ENCODE peak calls at places on chromosomes 5 and 9, in five cellular contexts. P is astrocyte of the spinal cord, U is OCI-LY7, S is mucosa of descending colon, Z is lower leg skin. T is an unnamed sample.

GRCh38 chr5:132987531-132988408 is 24.3 kb upstream of the AFF4 start:
- DNase-seq in Z (no peak), S (no peak), U (no peak), P (no peak), T (no peak)

GRCh38 chr5:167050568-167051214 is 1240.8 kb upstream of the WWC1 start:
- DNase-seq in Z (no peak), U (no peak), S (no peak), P (no peak), T (no peak)

GRCh38 chr9:96048116-96048953 is 172.8 kb downstream of the ERCC6L2 start:
- DNase-seq in S (no peak), U (no peak), Z (no peak), P (no peak), T (no peak)

GRCh38 chr5:669111-669841 is 23.9 kb downstream of the TPPP start:
- DNase-seq in Z (no peak), S (no peak), U (peak), P (no peak), T (peak)

GRCh38 chr5:167585184-167585583 is 706.3 kb upstream of the WWC1 start:
- DNase-seq in S (no peak), U (no peak), Z (no peak), P (no peak), T (no peak)

GRCh38 chr9:137618105-137619067 is at the start of gene EHMT1:
- DNase-seq in Z (peak), P (peak), S (peak), U (peak), T (peak)

GRCh38 chr5:69467442-69468225 is 25.0 kb upstream of the OCLN start:
- DNase-seq in Z (no peak), P (no peak), U (no peak), S (no peak), T (no peak)

GRCh38 chr5:90909091-90909503 is 350.5 kb downstream of the ADGRV1 start:
- DNase-seq in S (no peak), P (peak), Z (no peak), U (no peak), T (no peak)

GRCh38 chr5:73674669-73675004 is 48.6 kb downstream of the ARHGEF28 start:
- DNase-seq in Z (no peak), U (no peak), S (no peak), P (no peak), T (no peak)

GRCh38 chr5:37900692-37901091 is 60.9 kb upstream of the GDNF start:
- DNase-seq in Z (no peak), S (peak), U (peak), P (peak), T (no peak)

GRCh38 chr5:14305045-14305444 is 161.9 kb downstream of the TRIO start:
- DNase-seq in P (peak), S (no peak), U (no peak), Z (peak), T (no peak)

GRCh38 chr5:867300-867699 is 16.5 kb upstream of the ZDHHC11 start:
- DNase-seq in Z (no peak), S (no peak), P (no peak), U (no peak), T (no peak)

GRCh38 chr5:161311141-161311708 is 235.3 kb downstream of the GABRB2 start:
- DNase-seq in U (no peak), Z (no peak), S (no peak), P (no peak), T (no peak)

GRCh38 chr5:152305525-152305924 is 99.6 kb downstream of the NMUR2 start:
- DNase-seq in P (no peak), S (no peak), U (no peak), Z (no peak), T (no peak)

GRCh38 chr9:121075251-121076036 is 689 bp downstream of the CNTRL start:
- DNase-seq in U (peak), Z (no peak), S (no peak), P (no peak), T (no peak)

GRCh38 chr5:14871084-14871572 is 450 bp downstream of the ANKH start:
- DNase-seq in P (no peak), S (peak), Z (peak), U (peak), T (no peak)

GRCh38 chr5:72486371-72486770 is 20.8 kb downstream of the ZNF366 start:
- DNase-seq in Z (no peak), S (no peak), P (peak), U (no peak), T (no peak)

GRCh38 chr9:112846528-112847488 is 43.9 kb downstream of the SLC46A2 start:
- DNase-seq in Z (no peak), U (no peak), S (no peak), P (peak), T (no peak)

GRCh38 chr5:36739751-36740221 is 133.4 kb downstream of the SLC1A3 start:
- DNase-seq in Z (peak), P (peak), U (peak), S (peak), T (peak)

GRCh38 chr9:88396836-88397577 is 8.8 kb downstream of the SPIN1 start:
- DNase-seq in U (no peak), Z (no peak), P (peak), S (no peak), T (no peak)

GRCh38 chr9:137032893-137033292 is 1.0 kb upstream of the FUT7 start:
- DNase-seq in P (no peak), U (no peak), S (no peak), Z (no peak), T (no peak)

GRCh38 chr5:135317286-135317685 is 81.7 kb downstream of the MACROH2A1 start:
- DNase-seq in Z (no peak), P (no peak), S (no peak), U (no peak), T (peak)

GRCh38 chr5:1889321-1890065 is 6.8 kb upstream of the IRX4 start:
- DNase-seq in S (no peak), Z (no peak), U (no peak), P (no peak), T (no peak)

GRCh38 chr9:132235894-132236661 is 74.2 kb downstream of the NTNG2 start:
- DNase-seq in S (peak), U (peak), Z (peak), P (peak), T (peak)

GRCh38 chr5:52517667-52518066 is 270.0 kb upstream of the ITGA1 start:
- DNase-seq in Z (no peak), P (no peak), U (no peak), S (no peak), T (no peak)

GRCh38 chr9:123157216-123157615 is 111.2 kb downstream of the STRBP start:
- DNase-seq in P (peak), U (no peak), Z (no peak), S (no peak), T (no peak)

GRCh38 chr9:8622222-8622802 is 822.7 kb upstream of the DMAC1 start:
- DNase-seq in U (no peak), Z (no peak), P (no peak), S (no peak), T (no peak)

GRCh38 chr9:27125030-27125429 is 16.0 kb downstream of the TEK start:
- DNase-seq in U (no peak), P (peak), Z (peak), S (peak), T (no peak)

GRCh38 chr9:93994132-93994531 is 39.0 kb upstream of the BARX1 start:
- DNase-seq in S (no peak), P (no peak), Z (no peak), U (no peak), T (no peak)

DNA sequence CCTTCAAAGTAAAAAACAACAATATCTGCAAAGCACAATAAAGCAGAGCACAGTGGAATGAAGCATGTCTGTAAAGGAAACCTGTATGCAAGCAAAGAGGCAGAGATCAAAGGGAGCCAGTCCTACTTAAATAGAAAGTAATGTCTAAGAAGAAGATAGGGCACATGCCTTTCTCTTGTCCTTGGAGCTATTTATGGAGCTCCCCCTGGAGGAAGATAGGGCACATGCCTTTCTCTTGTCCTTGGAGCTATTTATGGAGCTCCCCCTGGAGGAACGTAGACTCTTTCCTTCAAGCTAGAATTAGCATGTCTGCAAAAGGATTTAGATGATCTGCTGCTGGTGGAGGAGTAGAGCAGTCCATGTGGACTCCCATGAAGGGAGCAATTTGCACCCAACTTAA is 168.1 kb upstream of the RASEF start:
- DNase-seq in S (no peak), P (no peak), Z (no peak), U (no peak), T (no peak)
- TF ChIP-seq CTCF in S (no peak), P (no peak), Z (no peak), U (no peak), T (peak)

DNA sequence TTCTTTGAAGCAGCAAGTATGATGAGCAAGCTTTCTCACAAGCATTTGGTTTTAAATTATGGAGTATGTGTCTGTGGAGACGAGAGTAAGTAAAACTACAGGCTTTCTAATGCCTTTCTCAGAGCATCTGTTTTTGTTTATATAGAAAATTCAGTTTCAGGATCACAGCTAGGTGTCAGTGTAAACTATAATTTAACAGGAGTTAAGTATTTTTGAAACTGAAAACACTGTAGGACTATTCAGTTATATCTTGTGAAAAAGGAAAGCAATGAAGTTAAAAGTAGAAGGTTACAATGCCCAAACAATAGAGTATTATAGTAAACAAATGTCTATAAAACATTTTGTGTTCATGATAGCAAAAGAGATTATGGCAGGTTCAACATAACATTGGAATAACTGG is 88.6 kb downstream of the JAK2 start:
- DNase-seq in S (no peak), P (no peak), Z (no peak), U (no peak), T (no peak)
- TF ChIP-seq CTCF in S (no peak), P (no peak), Z (no peak), U (peak), T (no peak)

DNA sequence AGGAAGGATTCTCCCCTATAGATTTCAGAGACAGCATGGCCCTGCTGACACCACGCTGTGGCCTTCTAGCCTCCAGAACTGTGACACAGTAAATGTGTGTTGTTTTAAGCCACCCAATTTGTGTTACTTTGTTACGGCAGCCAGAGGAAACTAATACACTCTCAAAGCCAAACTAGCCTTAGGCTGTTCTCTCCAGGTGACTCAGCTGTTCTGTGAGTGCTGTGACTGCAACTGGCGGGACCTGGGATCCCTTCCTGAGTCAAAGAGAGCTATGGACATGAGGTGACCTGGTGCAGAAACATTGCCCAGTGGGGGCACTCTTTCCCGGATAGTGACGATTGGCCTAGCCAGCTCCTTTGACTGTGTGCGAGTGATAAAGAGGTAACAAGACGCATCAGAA is 14.0 kb upstream of the MLANA start:
- DNase-seq in P (no peak), Z (no peak), S (no peak), U (no peak), T (no peak)
- TF ChIP-seq CTCF in P (no peak), Z (no peak), S (no peak), U (no peak), T (no peak)

DNA sequence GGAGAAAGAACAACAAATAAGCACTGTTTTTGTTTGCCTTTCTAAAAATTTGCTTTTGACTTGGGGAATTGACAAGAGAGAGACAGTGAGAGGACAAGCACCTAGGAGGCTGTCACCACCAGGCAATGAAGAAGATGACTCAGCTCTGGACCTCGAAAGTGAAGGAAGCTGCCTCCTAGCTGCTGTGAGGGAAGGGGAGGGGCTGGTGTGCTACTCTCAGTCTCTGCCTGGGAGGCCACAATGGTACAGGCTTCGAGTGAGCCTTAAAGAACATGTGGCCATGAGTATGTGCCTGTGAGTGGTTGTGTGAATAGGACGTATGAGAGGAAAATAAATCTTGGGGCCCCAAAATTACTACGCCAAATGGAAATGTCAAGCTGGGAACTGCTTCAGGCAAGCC is 7.1 kb upstream of the PLK2 start:
- DNase-seq in U (no peak), P (peak), Z (no peak), S (no peak), T (no peak)
- TF ChIP-seq CTCF in U (no peak), P (peak), Z (no peak), S (no peak), T (no peak)

GRCh38 chr5:143614831-143615230 is 197.1 kb upstream of the HMHB1 start:
- DNase-seq in U (no peak), P (no peak), S (no peak), Z (no peak), T (no peak)
- TF ChIP-seq CTCF in U (no peak), P (no peak), S (no peak), Z (no peak), T (no peak)

DNA sequence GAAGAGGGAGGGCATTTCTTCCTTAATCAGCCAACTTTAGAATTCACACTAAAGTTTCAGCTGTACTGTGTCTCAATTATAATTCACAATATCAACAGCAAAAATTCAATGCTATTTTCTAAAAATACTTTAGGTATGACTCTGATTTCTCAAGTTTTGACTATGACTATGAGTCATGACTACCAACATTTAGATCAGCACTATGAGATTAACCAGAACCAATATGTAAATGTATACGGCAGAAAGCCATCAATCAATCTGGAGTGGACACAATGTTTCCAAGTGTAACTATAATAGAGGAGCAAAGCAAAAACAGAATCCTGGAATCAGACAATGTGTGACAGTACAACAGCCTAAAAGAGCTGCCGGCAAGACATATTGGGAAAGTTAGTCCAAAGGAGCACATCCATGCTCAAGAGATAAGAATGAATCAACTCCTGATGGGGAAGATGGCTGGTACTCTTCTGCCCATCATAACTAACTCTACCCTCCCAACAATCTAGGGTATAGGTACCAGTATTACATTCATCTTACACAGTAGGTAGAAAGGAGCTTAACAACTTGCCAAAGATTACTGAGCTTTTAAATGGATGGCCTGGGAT is 294.4 kb downstream of the SEMA5A start:
- DNase-seq in P (no peak), U (no peak), S (no peak), Z (no peak), T (no peak)
- TF ChIP-seq CTCF in P (no peak), U (no peak), S (no peak), Z (no peak), T (no peak)

DNA sequence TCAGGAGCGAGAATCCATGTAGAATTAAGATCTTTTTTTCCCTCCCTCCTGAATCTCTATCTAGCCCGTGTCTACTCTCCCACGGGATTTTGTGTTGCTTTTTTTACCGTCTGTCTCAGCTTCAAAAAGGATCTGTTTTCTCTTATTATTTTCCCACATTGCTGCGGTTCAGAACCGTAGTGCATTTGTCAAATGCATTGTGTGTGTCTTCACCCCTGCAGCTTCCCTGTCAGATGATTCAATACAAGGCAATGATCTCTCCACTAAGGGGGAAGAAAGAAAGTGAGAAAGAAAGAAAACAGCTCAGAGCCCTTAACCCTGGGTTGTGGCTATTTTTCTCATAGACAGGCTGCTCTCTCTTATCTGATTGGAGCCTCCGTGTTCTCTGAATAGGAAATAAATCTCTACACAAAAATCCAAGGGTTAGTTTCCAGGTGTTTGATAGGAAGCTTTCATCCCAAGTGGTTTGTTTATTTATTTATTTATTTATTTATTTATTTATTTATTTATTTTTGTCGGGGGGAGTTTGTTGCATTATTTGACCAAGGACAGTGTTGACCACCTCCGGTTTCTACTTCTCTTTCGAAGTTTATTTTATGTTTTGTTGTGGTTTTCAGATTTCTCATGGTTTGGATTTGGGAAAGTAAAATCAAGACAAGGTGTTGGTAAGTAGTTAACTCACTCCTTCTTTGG is 191.0 kb downstream of the NTRK2 start:
- DNase-seq in Z (no peak), U (no peak), P (peak), S (no peak), T (no peak)
- TF ChIP-seq CTCF in Z (no peak), U (no peak), P (no peak), S (no peak), T (no peak)

GRCh38 chr5:175457466-175457865 is 13.5 kb upstream of the DRD1 start:
- DNase-seq in S (no peak), Z (no peak), U (no peak), P (no peak), T (no peak)
- TF ChIP-seq CTCF in S (no peak), Z (no peak), U (peak), P (no peak), T (no peak)